ENCODE peak calls at places on chromosomes 13 and 19, in five cellular contexts. X, E, Y, K and P are unnamed samples.

GRCh38 chr13:85970727-85971126 is 171.5 kb upstream of the SLITRK6 start:
- DNase-seq in X (no peak), E (no peak), Y (no peak), K (no peak), P (no peak)

GRCh38 chr19:14473073-14473790 is 1.9 kb downstream of the PTGER1 start:
- DNase-seq in K (no peak), X (no peak), E (no peak), Y (no peak), P (no peak)

GRCh38 chr13:76239031-76239680 is 603.0 kb downstream of the LMO7 start:
- DNase-seq in K (no peak), E (no peak), Y (no peak), X (no peak), P (no peak)

GRCh38 chr19:30227661-30228112 is 144.5 kb upstream of the ZNF536 start:
- DNase-seq in E (peak), K (peak), Y (peak), X (peak), P (peak)

GRCh38 chr19:28567834-28568233 is 645.1 kb downstream of the UQCRFS1 start:
- DNase-seq in E (no peak), Y (no peak), X (no peak), K (no peak), P (no peak)

GRCh38 chr13:94330552-94331071 is 148.9 kb downstream of the DCT start:
- DNase-seq in X (no peak), E (no peak), K (no peak), Y (no peak), P (no peak)

GRCh38 chr13:80871481-80871880 is 530.6 kb upstream of the SPRY2 start:
- DNase-seq in E (no peak), K (no peak), Y (no peak), X (no peak), P (no peak)

GRCh38 chr13:85379991-85380390 is 419.2 kb downstream of the SLITRK6 start:
- DNase-seq in Y (no peak), E (no peak), K (no peak), X (no peak), P (no peak)

GRCh38 chr13:59409651-59410200 is 754.0 kb downstream of the DIAPH3 start:
- DNase-seq in Y (no peak), E (no peak), X (no peak), K (no peak), P (no peak)

GRCh38 chr19:47723573-47723923 is 10.3 kb downstream of the EHD2 start:
- DNase-seq in E (peak), Y (peak), K (no peak), X (peak), P (peak)
- H3K4me3 ChIP-seq in E (peak), Y (no peak), K (no peak), X (peak), P (no peak)

GRCh38 chr19:407501-408440 is 1.2 kb downstream of the C2CD4C start:
- DNase-seq in K (no peak), E (no peak), X (no peak), Y (no peak), P (no peak)

GRCh38 chr19:409515-410242 is 732 bp upstream of the C2CD4C start:
- DNase-seq in X (no peak), Y (no peak), K (peak), E (no peak), P (peak)

GRCh38 chr19:409006-409514 is at the start of gene C2CD4C:
- DNase-seq in Y (no peak), K (peak), E (no peak), X (no peak), P (peak)

GRCh38 chr19:406999-407491 is 1.9 kb downstream of the C2CD4C start:
- DNase-seq in Y (no peak), E (no peak), K (no peak), X (no peak), P (no peak)

DNA sequence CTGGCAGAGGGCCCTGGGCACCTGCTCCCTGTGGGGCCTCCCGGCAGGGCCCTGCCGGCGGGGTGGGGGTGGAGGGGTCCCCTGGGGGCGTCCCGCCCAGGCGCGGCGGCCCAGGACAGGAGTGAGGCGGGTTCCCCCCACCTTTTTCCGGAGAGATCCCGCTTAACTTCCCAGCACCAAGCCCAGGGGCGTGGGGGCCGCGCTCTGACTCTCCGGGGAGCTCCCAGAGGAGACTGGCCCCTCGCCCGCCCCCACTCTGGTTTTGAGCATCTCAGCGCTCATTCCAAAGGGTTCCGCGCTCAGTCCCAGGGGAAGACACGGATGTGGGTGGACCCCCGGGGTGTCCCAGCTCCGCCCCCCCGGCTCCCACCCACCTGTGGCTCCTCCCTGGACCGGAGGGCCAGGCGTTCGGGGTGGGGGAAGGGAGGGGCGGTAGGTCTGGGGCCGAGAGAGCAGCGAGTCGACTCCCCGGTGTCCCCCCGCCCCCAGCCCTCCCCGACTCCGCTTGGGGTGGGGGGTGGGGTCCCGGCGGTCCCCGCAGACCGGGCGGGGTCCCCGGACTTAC is 424 bp downstream of the C2CD4C start:
- DNase-seq in X (no peak), Y (no peak), E (no peak), K (peak), P (no peak)
- H3K4me3 ChIP-seq in X (peak), Y (peak), E (peak), K (peak), P (peak)

DNA sequence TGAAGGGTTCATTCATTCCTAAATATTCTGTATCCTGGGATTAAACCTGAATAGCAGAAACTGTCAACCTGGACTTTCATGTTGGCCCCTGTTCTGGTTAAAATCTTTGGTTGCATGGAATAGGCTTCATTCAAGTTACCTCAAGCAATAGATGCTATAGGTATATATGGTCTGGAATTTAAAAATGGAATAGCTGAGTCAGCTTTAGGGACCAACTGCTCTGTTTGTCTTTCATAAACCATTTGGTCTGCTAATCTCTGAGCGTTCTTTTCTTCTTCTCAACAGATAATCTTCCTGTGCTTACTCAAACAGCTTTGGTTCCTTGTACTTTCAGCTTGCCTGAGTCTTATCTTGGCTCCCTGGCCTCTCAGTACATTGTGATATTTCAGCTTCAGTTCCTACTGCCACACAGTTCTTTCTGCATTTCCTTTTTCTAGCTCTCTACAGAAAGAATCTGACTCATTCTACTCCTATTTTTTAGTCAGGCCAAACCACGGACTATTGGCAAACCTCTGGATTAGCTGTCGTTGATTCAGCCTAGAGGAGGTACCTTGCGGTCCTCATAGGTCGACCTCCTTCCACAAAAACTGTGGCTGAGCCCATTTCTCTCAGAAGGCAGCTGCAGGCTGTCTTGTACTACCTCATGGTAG is 35.9 kb upstream of the MAB21L1 start:
- DNase-seq in E (peak), Y (peak), X (no peak), K (no peak), P (no peak)
- H3K4me3 ChIP-seq in E (no peak), Y (no peak), X (no peak), K (no peak), P (no peak)

GRCh38 chr19:55387736-55388497 is 2.2 kb downstream of the RPL28 start:
- DNase-seq in X (no peak), E (no peak), K (no peak), Y (no peak), P (no peak)
- H3K4me3 ChIP-seq in X (no peak), E (peak), K (no peak), Y (peak), P (peak)

GRCh38 chr19:13010992-13011652 is 15.8 kb downstream of the NFIX start:
- DNase-seq in X (no peak), Y (no peak), K (no peak), E (no peak), P (no peak)
- H3K4me3 ChIP-seq in X (no peak), Y (no peak), K (no peak), E (no peak), P (no peak)

GRCh38 chr13:90757127-90757680 is 590.3 kb upstream of the MIR17HG start:
- DNase-seq in E (peak), K (no peak), X (no peak), Y (no peak), P (no peak)
- H3K4me3 ChIP-seq in E (no peak), K (no peak), X (no peak), Y (no peak), P (no peak)

GRCh38 chr19:39318690-39319089 is 2.0 kb downstream of the LRFN1 start:
- DNase-seq in X (no peak), K (no peak), E (no peak), Y (no peak), P (no peak)

GRCh38 chr19:39320948-39321831 is 527 bp upstream of the LRFN1 start:
- DNase-seq in X (no peak), K (no peak), E (no peak), Y (no peak), P (no peak)

GRCh38 chr19:39319098-39319891 is 1.4 kb downstream of the LRFN1 start:
- DNase-seq in E (no peak), X (no peak), K (no peak), Y (no peak), P (no peak)

GRCh38 chr19:39318071-39318470 is 2.6 kb downstream of the LRFN1 start:
- DNase-seq in E (no peak), X (no peak), K (no peak), Y (no peak), P (no peak)

GRCh38 chr19:39319892-39320168 is 833 bp downstream of the LRFN1 start:
- DNase-seq in X (no peak), K (no peak), E (no peak), Y (no peak), P (no peak)
- H3K4me3 ChIP-seq in X (no peak), K (peak), E (peak), Y (peak), P (peak)